ENCODE peak calls at places on chromosome 2, in six cellular contexts. Z, I, Y, G, L and M are unnamed samples.

GRCh38 chr2:186605041-186605440 is 15.2 kb downstream of the ITGAV start:
- DNase-seq in Z (no peak), I (peak), Y (peak), G (no peak), L (no peak), M (no peak)

GRCh38 chr2:146523218-146523617 is 1321.6 kb upstream of the ACVR2A start:
- DNase-seq in Z (no peak), I (no peak), Y (no peak), G (peak), L (no peak), M (no peak)

GRCh38 chr2:229553091-229553490 is 161.3 kb downstream of the DNER start:
- DNase-seq in Z (no peak), I (no peak), Y (no peak), G (peak), L (no peak), M (no peak)

GRCh38 chr2:141968377-141968920 is 162.4 kb downstream of the LRP1B start:
- DNase-seq in Z (no peak), I (no peak), Y (no peak), G (peak), L (no peak), M (no peak)

GRCh38 chr2:240687045-240687740 is 4.5 kb upstream of the AQP12A start:
- DNase-seq in Z (peak), I (no peak), Y (no peak), G (no peak), L (no peak), M (no peak)

GRCh38 chr2:109129356-109129920 is 433 bp downstream of the SH3RF3 start:
- DNase-seq in Z (peak), I (peak), Y (peak), G (no peak), L (no peak), M (no peak)

GRCh38 chr2:55947759-55948158 is 24.2 kb upstream of the EFEMP1 start:
- DNase-seq in Z (no peak), I (no peak), Y (no peak), G (no peak), L (no peak), M (no peak)

GRCh38 chr2:227462972-227463931 is 8.7 kb upstream of the AGFG1 start:
- DNase-seq in Z (no peak), I (no peak), Y (peak), G (no peak), L (no peak), M (no peak)

GRCh38 chr2:162075689-162076132 is 1.7 kb upstream of the DPP4 start:
- DNase-seq in Z (no peak), I (no peak), Y (no peak), G (peak), L (no peak), M (no peak)

GRCh38 chr2:11774600-11774999 is 28.2 kb downstream of the LPIN1 start:
- DNase-seq in Z (no peak), I (no peak), Y (no peak), G (no peak), L (no peak), M (no peak)

GRCh38 chr2:59019551-59020164 is 778.5 kb upstream of the FANCL start:
- DNase-seq in Z (no peak), I (no peak), Y (no peak), G (no peak), L (no peak), M (no peak)

GRCh38 chr2:130352229-130352628 is 3.6 kb upstream of the PTPN18 start:
- DNase-seq in Z (no peak), I (no peak), Y (peak), G (no peak), L (no peak), M (no peak)

GRCh38 chr2:153963247-153963646 is 91.5 kb downstream of the GALNT13 start:
- DNase-seq in Z (no peak), I (no peak), Y (no peak), G (peak), L (no peak), M (no peak)

GRCh38 chr2:156452971-156453370 is 16.8 kb downstream of the GPD2 start:
- DNase-seq in Z (no peak), I (no peak), Y (no peak), G (peak), L (no peak), M (no peak)

GRCh38 chr2:111155610-111156009 is 34.9 kb downstream of the BCL2L11 start:
- DNase-seq in Z (no peak), I (no peak), Y (no peak), G (no peak), L (no peak), M (no peak)

GRCh38 chr2:170847716-170848115 is 31.0 kb downstream of the GAD1 start:
- DNase-seq in Z (no peak), I (no peak), Y (no peak), G (no peak), L (no peak), M (no peak)

GRCh38 chr2:113136828-113137775 is 9.7 kb downstream of the IL1RN start:
- DNase-seq in Z (no peak), I (no peak), Y (peak), G (peak), L (no peak), M (no peak)

GRCh38 chr2:77567723-77568122 is 45.5 kb upstream of the LRRTM4 start:
- DNase-seq in Z (no peak), I (no peak), Y (no peak), G (peak), L (no peak), M (no peak)

GRCh38 chr2:241095594-241096290 is 6.3 kb downstream of the MTERF4 start:
- DNase-seq in Z (no peak), I (no peak), Y (no peak), G (no peak), L (no peak), M (no peak)

GRCh38 chr2:27753744-27754588 is 17.6 kb upstream of the MRPL33 start:
- DNase-seq in Z (peak), I (peak), Y (peak), G (peak), L (peak), M (peak)

GRCh38 chr2:233009661-233010060 is 3.4 kb downstream of the NGEF start:
- DNase-seq in Z (no peak), I (no peak), Y (no peak), G (no peak), L (no peak), M (no peak)

GRCh38 chr2:83054751-83055150 is 1404.3 kb downstream of the SUCLG1 start:
- DNase-seq in Z (no peak), I (no peak), Y (no peak), G (peak), L (no peak), M (no peak)

GRCh38 chr2:20615466-20616241 is 35.2 kb downstream of the HS1BP3 start:
- DNase-seq in Z (peak), I (peak), Y (no peak), G (no peak), L (peak), M (no peak)

GRCh38 chr2:27907547-27907946 is 17.0 kb downstream of the BABAM2 start:
- DNase-seq in Z (no peak), I (no peak), Y (no peak), G (no peak), L (no peak), M (no peak)

DNA sequence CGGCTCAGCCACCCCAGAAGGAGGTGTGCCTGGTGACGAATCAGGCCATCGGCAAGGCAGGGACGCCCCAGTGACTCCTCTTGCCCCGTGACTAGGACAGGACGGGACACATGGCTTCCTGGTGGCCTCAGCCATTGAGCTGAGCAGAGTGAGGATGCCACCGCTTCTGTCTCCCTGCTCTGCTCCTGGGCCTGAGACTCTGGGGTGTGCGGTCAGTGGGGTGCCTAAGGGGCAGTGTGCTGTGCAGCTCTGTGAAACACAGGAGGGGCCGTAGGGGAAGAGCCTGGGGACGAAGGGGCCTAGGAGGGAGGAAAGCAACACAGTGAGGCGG is 24.3 kb downstream of the IGFBP5 start:
- DNase-seq in Z (no peak), I (no peak), Y (no peak), G (no peak), L (no peak), M (no peak)
- H3K27ac ChIP-seq in Z (no peak), I (no peak), Y (no peak), G (no peak), L (no peak), M (no peak)

GRCh38 chr2:164667566-164667965 is 46.3 kb upstream of the GRB14 start:
- DNase-seq in Z (no peak), I (no peak), Y (no peak), G (no peak), L (no peak), M (no peak)

GRCh38 chr2:164661349-164661748 is 40.1 kb upstream of the GRB14 start:
- DNase-seq in Z (no peak), I (no peak), Y (no peak), G (peak), L (no peak), M (no peak)

GRCh38 chr2:164657129-164657528 is 35.8 kb upstream of the GRB14 start:
- DNase-seq in Z (no peak), I (no peak), Y (no peak), G (no peak), L (no peak), M (no peak)

GRCh38 chr2:164664070-164664469 is 42.8 kb upstream of the GRB14 start:
- DNase-seq in Z (no peak), I (no peak), Y (no peak), G (no peak), L (no peak), M (no peak)

GRCh38 chr2:164662066-164662465 is 40.8 kb upstream of the GRB14 start:
- DNase-seq in Z (no peak), I (no peak), Y (no peak), G (no peak), L (no peak), M (no peak)
- H3K27ac ChIP-seq in Z (no peak), I (no peak), Y (no peak), G (no peak), L (no peak), M (no peak)

GRCh38 chr2:234677758-234678538 is 181.1 kb upstream of the ARL4C start:
- DNase-seq in Z (no peak), I (no peak), Y (no peak), G (peak), L (no peak), M (no peak)

GRCh38 chr2:234678721-234679120 is 181.8 kb upstream of the ARL4C start:
- DNase-seq in Z (no peak), I (no peak), Y (no peak), G (peak), L (no peak), M (no peak)

GRCh38 chr2:234676109-234676858 is 179.4 kb upstream of the ARL4C start:
- DNase-seq in Z (no peak), I (no peak), Y (no peak), G (no peak), L (no peak), M (no peak)

GRCh38 chr2:234674781-234675201 is 177.9 kb upstream of the ARL4C start:
- DNase-seq in Z (no peak), I (no peak), Y (no peak), G (peak), L (no peak), M (no peak)

GRCh38 chr2:234676859-234677450 is 180.1 kb upstream of the ARL4C start:
- DNase-seq in Z (no peak), I (no peak), Y (peak), G (no peak), L (no peak), M (no peak)
- H3K27ac ChIP-seq in Z (no peak), I (peak), Y (peak), G (no peak), L (no peak), M (no peak)

DNA sequence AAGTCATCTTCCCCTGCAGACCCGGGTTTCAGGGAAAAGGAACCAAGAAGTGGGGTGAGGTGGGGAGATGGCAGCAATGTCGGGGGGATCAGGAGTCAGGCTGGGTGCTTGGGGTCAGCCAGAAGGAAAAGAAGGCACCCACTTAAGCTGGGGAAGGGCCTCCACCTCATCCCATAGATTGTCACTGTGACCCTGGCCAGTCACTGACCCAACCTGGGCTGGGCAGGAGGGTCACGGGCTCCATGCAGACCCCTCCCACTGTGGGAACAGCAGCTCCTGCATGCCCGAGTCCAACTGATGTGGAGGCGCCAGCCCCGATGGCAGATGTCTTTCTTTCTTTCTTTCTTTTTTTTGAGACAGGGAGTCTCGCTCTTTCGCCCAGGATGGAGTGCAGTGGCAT is 53.6 kb upstream of the HAAO start:
- DNase-seq in Z (no peak), I (no peak), Y (no peak), G (no peak), L (no peak), M (no peak)
- H3K27ac ChIP-seq in Z (no peak), I (no peak), Y (no peak), G (no peak), L (no peak), M (no peak)

DNA sequence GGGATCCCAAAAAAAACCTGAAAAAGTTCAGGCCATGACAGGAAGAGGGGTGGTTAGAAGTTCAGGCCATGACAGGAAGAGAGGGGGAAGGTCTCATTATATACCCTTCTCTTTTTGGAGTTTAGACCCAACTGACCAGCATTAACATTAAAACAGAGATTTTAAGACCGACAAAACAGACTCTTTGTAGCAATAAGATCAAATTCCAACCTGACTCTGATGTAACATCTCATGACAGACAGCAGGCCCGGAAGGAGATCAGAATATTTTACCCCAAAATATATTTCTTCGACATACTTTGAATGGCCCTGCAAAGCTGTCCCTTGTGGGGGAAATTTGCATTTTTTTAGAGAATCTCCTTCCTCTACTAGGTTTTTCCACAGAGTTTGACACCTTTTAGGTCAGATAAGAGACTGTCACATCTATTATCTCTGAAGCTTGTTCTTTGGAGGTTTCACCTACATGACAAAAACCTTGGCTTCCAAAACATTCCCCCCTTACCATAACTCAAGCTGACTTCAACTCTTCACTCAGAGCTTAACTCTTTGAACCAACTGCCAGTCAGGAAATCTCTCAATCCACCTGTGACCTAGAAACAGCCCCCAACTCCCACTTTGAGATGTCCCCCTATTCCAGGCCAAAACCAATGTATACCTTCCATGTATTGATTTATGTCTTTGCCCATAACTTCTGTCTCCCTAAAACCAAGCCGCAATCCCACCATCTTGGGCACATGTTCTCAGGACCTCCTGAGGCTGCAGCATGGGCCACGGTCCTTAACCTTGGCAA is 51.0 kb upstream of the B3GNT2 start:
- DNase-seq in Z (no peak), I (no peak), Y (no peak), G (no peak), L (no peak), M (no peak)
- H3K27ac ChIP-seq in Z (no peak), I (no peak), Y (no peak), G (no peak), L (no peak), M (no peak)